ENCODE peak calls at places on chromosomes 6 and 20, in six cellular contexts. K, M, D, L, P and B are unnamed samples.

GRCh38 chr6:166456360-166457156 is 73.8 kb upstream of the MPC1 start:
- DNase-seq in K (no peak), M (no peak), D (no peak), L (no peak), P (peak), B (no peak)

GRCh38 chr20:53871541-53871940 is 198.9 kb downstream of the BCAS1 start:
- DNase-seq in K (no peak), M (no peak), D (no peak), L (no peak), P (no peak), B (no peak)

GRCh38 chr20:22773326-22773725 is 189.0 kb upstream of the FOXA2 start:
- DNase-seq in K (no peak), M (no peak), D (no peak), L (no peak), P (no peak), B (no peak)

GRCh38 chr20:63707558-63708300 is at the start of the genes ARFRP1 and ZGPAT:
- DNase-seq in K (peak), M (peak), D (peak), L (peak), P (peak), B (peak)

GRCh38 chr20:51731771-51732453 is 36.3 kb downstream of the ATP9A start:
- DNase-seq in K (no peak), M (no peak), D (no peak), L (no peak), P (peak), B (no peak)

GRCh38 chr6:139625998-139626975 is 251.8 kb upstream of the CITED2 start:
- DNase-seq in K (no peak), M (no peak), D (no peak), L (no peak), P (peak), B (no peak)

GRCh38 chr20:44745560-44746366 is at the start of gene KCNK15:
- DNase-seq in K (peak), M (peak), D (no peak), L (no peak), P (peak), B (no peak)

GRCh38 chr20:46709459-46710148 is at the start of gene SLC2A10:
- DNase-seq in K (peak), M (peak), D (peak), L (peak), P (peak), B (peak)

GRCh38 chr6:70112686-70113570 is 190.0 kb downstream of the COL9A1 start:
- DNase-seq in K (no peak), M (no peak), D (no peak), L (no peak), P (no peak), B (no peak)

GRCh38 chr6:12818324-12818723 is 101.8 kb downstream of the PHACTR1 start:
- DNase-seq in K (no peak), M (no peak), D (no peak), L (no peak), P (peak), B (no peak)

GRCh38 chr20:45445805-45446562 is 23.6 kb upstream of the WFDC2 start:
- DNase-seq in K (peak), M (peak), D (no peak), L (peak), P (peak), B (no peak)

GRCh38 chr6:42510795-42511194 is 53.0 kb upstream of the UBR2 start:
- DNase-seq in K (no peak), M (no peak), D (no peak), L (no peak), P (no peak), B (no peak)

GRCh38 chr6:11144393-11144829 is 32.9 kb upstream of the ERVFRD-1 start:
- DNase-seq in K (peak), M (peak), D (peak), L (peak), P (peak), B (no peak)

GRCh38 chr20:12965212-12965879 is 43.4 kb upstream of the SPTLC3 start:
- DNase-seq in K (no peak), M (no peak), D (no peak), L (no peak), P (no peak), B (no peak)

GRCh38 chr6:98833101-98834059 is 994 bp upstream of the POU3F2 start:
- DNase-seq in K (no peak), M (peak), D (no peak), L (no peak), P (peak), B (no peak)

GRCh38 chr20:2729251-2729713 is 36.7 kb downstream of the EBF4 start:
- DNase-seq in K (no peak), M (no peak), D (no peak), L (no peak), P (no peak), B (no peak)

GRCh38 chr20:18634501-18634900 is 46.6 kb downstream of the DTD1 start:
- DNase-seq in K (no peak), M (no peak), D (no peak), L (no peak), P (no peak), B (no peak)

GRCh38 chr20:46333136-46333991 is 25.1 kb upstream of the CDH22 start:
- DNase-seq in K (no peak), M (no peak), D (no peak), L (no peak), P (no peak), B (no peak)

GRCh38 chr20:52192296-52193007 is 873 bp upstream of the ZFP64 start:
- DNase-seq in K (peak), M (peak), D (no peak), L (no peak), P (no peak), B (no peak)

GRCh38 chr6:6725120-6725833 is 136.8 kb downstream of the LY86 start:
- DNase-seq in K (no peak), M (no peak), D (no peak), L (no peak), P (no peak), B (no peak)

GRCh38 chr20:46914789-46915359 is 20.2 kb downstream of the EYA2 start:
- DNase-seq in K (no peak), M (no peak), D (no peak), L (no peak), P (no peak), B (no peak)

GRCh38 chr6:69846770-69847506 is 19.4 kb upstream of the COL19A1 start:
- DNase-seq in K (no peak), M (no peak), D (no peak), L (no peak), P (peak), B (no peak)

GRCh38 chr6:15106958-15107643 is 138.8 kb upstream of the JARID2 start:
- DNase-seq in K (peak), M (no peak), D (no peak), L (no peak), P (no peak), B (no peak)

GRCh38 chr6:133814797-133815196 is 74.1 kb upstream of the TCF21 start:
- DNase-seq in K (no peak), M (no peak), D (no peak), L (no peak), P (peak), B (no peak)

GRCh38 chr6:82410151-82410621 is 46.6 kb downstream of the TPBG start:
- DNase-seq in K (no peak), M (no peak), D (no peak), L (no peak), P (peak), B (no peak)

GRCh38 chr20:23646106-23646958 is 8.6 kb upstream of the CST3 start:
- DNase-seq in K (no peak), M (no peak), D (no peak), L (no peak), P (no peak), B (no peak)

GRCh38 chr20:49432562-49432961 is 49.9 kb downstream of the KCNB1 start:
- DNase-seq in K (no peak), M (no peak), D (no peak), L (no peak), P (no peak), B (no peak)

GRCh38 chr6:408599-409102 is 17.1 kb downstream of the IRF4 start:
- DNase-seq in K (peak), M (no peak), D (peak), L (no peak), P (peak), B (no peak)

GRCh38 chr6:75130784-75131183 is 75.1 kb downstream of the COL12A1 start:
- DNase-seq in K (no peak), M (no peak), D (no peak), L (no peak), P (peak), B (no peak)

GRCh38 chr20:59165794-59166709 is 2.4 kb downstream of the ZNF831 start:
- DNase-seq in K (no peak), M (no peak), D (no peak), L (no peak), P (no peak), B (no peak)

DNA sequence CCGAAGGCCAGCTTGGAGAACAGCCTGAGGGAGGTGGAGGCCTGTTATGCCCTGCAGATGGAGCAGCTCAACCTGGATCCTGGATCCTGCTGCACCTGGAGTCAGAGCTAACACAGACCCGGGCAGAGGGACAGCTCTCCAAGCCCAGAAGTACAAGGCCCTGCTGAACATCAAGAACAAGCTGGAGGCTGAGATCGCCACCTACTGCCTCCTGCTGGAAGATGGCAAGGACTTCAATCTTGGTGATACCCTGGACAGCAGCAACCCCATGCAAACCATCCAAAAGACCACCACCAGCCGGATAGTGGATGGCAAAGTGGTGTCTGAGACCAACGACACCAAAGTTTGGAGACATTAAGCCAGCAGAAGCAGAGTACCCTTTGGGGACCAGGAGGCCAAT is 223.5 kb upstream of the ID4 start:
- DNase-seq in K (no peak), M (no peak), D (no peak), L (no peak), P (peak), B (no peak)
- TF ChIP-seq CTCF in K (no peak), M (no peak), D (no peak), L (no peak), P (peak), B (no peak)

DNA sequence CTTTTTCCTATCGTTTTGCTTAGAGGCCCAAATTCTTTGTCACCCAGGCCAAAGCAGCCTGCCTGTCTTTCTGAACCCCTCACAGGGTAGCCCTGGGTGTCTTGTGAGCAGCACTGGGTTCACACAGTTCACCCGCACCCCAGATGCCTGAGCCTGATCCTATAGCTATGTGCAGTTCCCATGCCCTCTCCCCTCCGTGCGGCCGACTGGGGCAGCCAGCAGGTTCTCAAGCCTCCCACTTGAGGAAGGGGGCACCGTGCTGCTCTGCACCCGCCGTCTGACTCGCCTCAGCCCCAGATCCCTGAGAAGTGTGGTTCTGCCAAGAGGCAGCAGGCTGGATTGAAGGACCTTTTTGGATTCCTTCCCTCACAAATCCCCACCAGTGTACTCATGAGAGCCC is 89.0 kb downstream of the PSMB1 start:
- DNase-seq in K (no peak), M (peak), D (no peak), L (no peak), P (no peak), B (no peak)
- TF ChIP-seq CTCF in K (no peak), M (no peak), D (no peak), L (no peak), P (no peak), B (no peak)

GRCh38 chr6:18121580-18122127 is 823 bp downstream of the NHLRC1 start:
- DNase-seq in K (no peak), M (peak), D (no peak), L (no peak), P (no peak), B (no peak)
- TF ChIP-seq CTCF in K (peak), M (no peak), D (no peak), L (no peak), P (peak), B (no peak)

GRCh38 chr6:160393966-160394653 is 45.9 kb downstream of the SLC22A3 start:
- DNase-seq in K (no peak), M (no peak), D (no peak), L (no peak), P (peak), B (no peak)
- TF ChIP-seq CTCF in K (no peak), M (no peak), D (no peak), L (no peak), P (no peak), B (no peak)

GRCh38 chr6:134868812-134869211 is 81.1 kb downstream of the ALDH8A1 start:
- DNase-seq in K (no peak), M (no peak), D (no peak), L (no peak), P (no peak), B (no peak)
- TF ChIP-seq CTCF in K (no peak), M (no peak), D (no peak), L (no peak), P (no peak), B (no peak)